ENCODE peak calls at places on chromosomes 7 and 10, in eight cellular contexts. G is T-helper 17 cell; N is H7; Y is activated CD8-positive, alpha-beta memory T cell treated with anti-CD3 and anti-CD28 coated beads, Interleukin-2, amount 50 U/mL, for 48 hours; R is D341Med; B is left cardiac atrium; J is lower lobe of right lung; C is RCC 7860. F is an unnamed sample.

GRCh38 chr10:3530346-3531096 is 254.5 kb downstream of the KLF6 start:
- DNase-seq in C (peak; percentile 92), R (no peak), N (no peak), B (no peak), Y (no peak), G (no peak), J (no peak), F (no peak)

GRCh38 chr10:73772280-73773151 is 9.3 kb upstream of the CHCHD1 start:
- DNase-seq in B (peak; percentile 86), G (peak; percentile 77), J (peak; percentile 91), R (peak; percentile 80), Y (peak; percentile 92), C (peak; percentile 81), N (peak; percentile 86), F (peak; percentile 77)

GRCh38 chr7:29229056-29229455 is 34.5 kb downstream of the CHN2 start:
- DNase-seq in Y (no peak), G (no peak), B (no peak), C (no peak), J (no peak), N (no peak), R (no peak), F (no peak)

GRCh38 chr7:78134256-78134655 is 335.7 kb downstream of the PHTF2 start:
- DNase-seq in B (no peak), R (peak; percentile 62), G (no peak), J (no peak), N (peak; percentile 67), Y (no peak), C (no peak), F (no peak)

GRCh38 chr7:158803226-158803944 is 25.9 kb downstream of the ESYT2 start:
- DNase-seq in B (no peak), G (no peak), C (no peak), N (no peak), J (no peak), R (no peak), Y (no peak), F (no peak)

GRCh38 chr10:126357169-126357568 is 31.1 kb downstream of the ADAM12 start:
- DNase-seq in J (no peak), N (no peak), Y (no peak), G (no peak), R (no peak), B (no peak), C (no peak), F (no peak)

GRCh38 chr7:53984776-53985175 is 557.4 kb upstream of the VSTM2A start:
- DNase-seq in G (no peak), B (no peak), J (no peak), R (no peak), N (no peak), Y (no peak), C (no peak), F (no peak)

GRCh38 chr10:127790165-127790564 is 53.2 kb downstream of the FOXI2 start:
- DNase-seq in J (no peak), R (no peak), Y (no peak), B (no peak), N (no peak), G (no peak), C (no peak), F (no peak)

GRCh38 chr10:103244663-103245271 is 920 bp upstream of the RPEL1 start:
- DNase-seq in C (peak; percentile 60), Y (peak; percentile 70), J (peak; percentile 63), B (peak; percentile 67), N (peak; percentile 86), R (peak; percentile 72), G (peak; percentile 20), F (peak; percentile 17)

GRCh38 chr7:69768986-69769595 is 170.8 kb downstream of the AUTS2 start:
- DNase-seq in R (no peak), N (no peak), G (no peak), B (no peak), Y (no peak), C (no peak), J (no peak), F (no peak)

GRCh38 chr10:65123120-65123519 is 1601.9 kb downstream of the REEP3 start:
- DNase-seq in G (no peak), J (no peak), N (no peak), B (no peak), Y (no peak), C (no peak), R (no peak), F (no peak)

GRCh38 chr7:55255501-55256445 is 109.4 kb upstream of the LANCL2 start:
- DNase-seq in J (peak; percentile 81), N (peak; percentile 90), G (peak; percentile 53), Y (peak; percentile 89), B (peak; percentile 86), R (peak; percentile 91), C (peak; percentile 60), F (peak; percentile 18)

GRCh38 chr7:80018941-80019808 is 115.5 kb upstream of the GNAI1 start:
- DNase-seq in C (peak; percentile 56), J (peak; percentile 26), Y (peak; percentile 73), B (peak; percentile 27), N (peak; percentile 54), R (peak; percentile 72), G (no peak), F (no peak)

GRCh38 chr7:29396563-29396962 is 167.1 kb upstream of the PRR15 start:
- DNase-seq in C (no peak), G (no peak), Y (no peak), R (no peak), N (no peak), J (no peak), B (no peak), F (no peak)

GRCh38 chr10:123109466-123109865 is 26.3 kb upstream of the HMX3 start:
- DNase-seq in N (no peak), B (no peak), Y (no peak), J (no peak), R (no peak), G (no peak), C (no peak), F (no peak)

GRCh38 chr7:26856481-26856880 is 7.9 kb downstream of the SKAP2 start:
- DNase-seq in N (no peak), G (no peak), J (no peak), B (no peak), R (no peak), C (peak; percentile 42), Y (no peak), F (no peak)

GRCh38 chr7:97025130-97025499 is 484 bp upstream of the DLX5 start:
- DNase-seq in C (no peak), J (no peak), N (peak; percentile 54), Y (no peak), B (no peak), R (no peak), G (no peak), F (no peak)

GRCh38 chr10:15121707-15122106 is 24.6 kb downstream of the RPP38 start:
- DNase-seq in R (no peak), B (no peak), G (no peak), Y (no peak), J (no peak), N (no peak), C (no peak), F (no peak)

GRCh38 chr10:86958831-86959736 is 685 bp downstream of the SNCG start:
- DNase-seq in Y (no peak), R (no peak), B (peak; percentile 84), C (peak; percentile 79), N (peak; percentile 74), G (no peak), J (no peak), F (no peak)

GRCh38 chr7:47401571-47402570 is 180.0 kb downstream of the TNS3 start:
- DNase-seq in Y (no peak), C (no peak), N (no peak), J (no peak), G (no peak), B (no peak), R (no peak), F (no peak)

GRCh38 chr10:132566892-132567291 is 29.3 kb downstream of the INPP5A start:
- DNase-seq in G (no peak), N (peak; percentile 51), C (no peak), J (no peak), B (no peak), R (no peak), Y (no peak), F (no peak)

GRCh38 chr7:29464693-29465092 is 98.9 kb upstream of the PRR15 start:
- DNase-seq in C (no peak), R (peak; percentile 79), J (no peak), B (no peak), G (no peak), Y (no peak), N (no peak), F (no peak)

GRCh38 chr10:96387151-96387550 is 28.3 kb upstream of the OPALIN start:
- DNase-seq in B (no peak), C (no peak), R (no peak), J (no peak), G (no peak), Y (no peak), N (no peak), F (no peak)

GRCh38 chr10:124740374-124741280 is 3.6 kb downstream of the FAM53B start:
- DNase-seq in B (peak; percentile 72), G (no peak), R (no peak), N (no peak), Y (no peak), J (peak; percentile 77), C (no peak), F (no peak)

F was measured in T-helper 22 cell.